ENCODE peak calls at places on chromosomes 1 and 21, in four cellular contexts. V is kidney, B is fibroblast of villous mesenchyme, L is AG10803. G is an unnamed sample.

GRCh38 chr1:9078949-9079500 is 9.6 kb upstream of the SLC2A5 start:
- DNase-seq in V (no peak), B (no peak), L (no peak), G (no peak)

GRCh38 chr1:92085727-92086126 is 5.6 kb downstream of the BTBD8 start:
- DNase-seq in B (no peak), L (no peak), V (no peak), G (no peak)

GRCh38 chr1:36988311-36988710 is 46.0 kb downstream of the GRIK3 start:
- DNase-seq in B (no peak), L (no peak), V (no peak), G (no peak)

GRCh38 chr21:21439761-21440160 is 441.6 kb downstream of the NCAM2 start:
- DNase-seq in L (no peak), V (no peak), B (peak), G (peak)

GRCh38 chr1:226995064-226995965 is 55.2 kb downstream of the COQ8A start:
- DNase-seq in L (no peak), V (no peak), B (no peak), G (no peak)

GRCh38 chr1:111565079-111565478 is 54.5 kb upstream of the RAP1A start:
- DNase-seq in B (peak), V (no peak), L (peak), G (peak)

GRCh38 chr1:229370601-229371021 is 27.8 kb upstream of the CCSAP start:
- DNase-seq in B (no peak), V (no peak), L (no peak), G (no peak)

GRCh38 chr1:44611866-44612265 is 62.4 kb downstream of the TMEM53 start:
- DNase-seq in V (no peak), L (no peak), B (no peak), G (no peak)

GRCh38 chr21:36630485-36631206 is 68.3 kb upstream of the SIM2 start:
- DNase-seq in L (peak), V (no peak), B (peak), G (peak)

GRCh38 chr1:161238039-161238473 is at the start of gene NR1I3:
- DNase-seq in B (no peak), V (no peak), L (no peak), G (no peak)

GRCh38 chr1:88890790-88891317 is 513 bp downstream of the GTF2B start:
- DNase-seq in B (peak), L (peak), V (no peak), G (peak)

GRCh38 chr1:152924191-152924590 is 15.8 kb downstream of the IVL start:
- DNase-seq in V (no peak), L (no peak), B (no peak), G (no peak)

GRCh38 chr1:48889088-48889487 is 112.4 kb upstream of the BEND5 start:
- DNase-seq in L (no peak), V (no peak), B (no peak), G (no peak)

GRCh38 chr21:36097427-36098230 is 27.8 kb downstream of the CBR1 start:
- DNase-seq in L (no peak), B (peak), V (no peak), G (no peak)

GRCh38 chr21:31656199-31657095 is 3.0 kb upstream of the SOD1 start:
- DNase-seq in B (no peak), L (peak), V (no peak), G (peak)

GRCh38 chr1:7721940-7722669 is 49.0 kb upstream of the VAMP3 start:
- DNase-seq in V (no peak), L (no peak), B (no peak), G (no peak)

GRCh38 chr1:178947688-178948003 is 76.8 kb upstream of the ANGPTL1 start:
- DNase-seq in V (no peak), B (no peak), L (no peak), G (no peak)

GRCh38 chr1:45687014-45687752 is 798 bp upstream of the TMEM69 start:
- DNase-seq in L (peak), B (peak), V (peak), G (peak)

GRCh38 chr21:38525454-38525853 is 27.2 kb upstream of the ERG start:
- DNase-seq in V (no peak), B (no peak), L (no peak), G (no peak)

DNA sequence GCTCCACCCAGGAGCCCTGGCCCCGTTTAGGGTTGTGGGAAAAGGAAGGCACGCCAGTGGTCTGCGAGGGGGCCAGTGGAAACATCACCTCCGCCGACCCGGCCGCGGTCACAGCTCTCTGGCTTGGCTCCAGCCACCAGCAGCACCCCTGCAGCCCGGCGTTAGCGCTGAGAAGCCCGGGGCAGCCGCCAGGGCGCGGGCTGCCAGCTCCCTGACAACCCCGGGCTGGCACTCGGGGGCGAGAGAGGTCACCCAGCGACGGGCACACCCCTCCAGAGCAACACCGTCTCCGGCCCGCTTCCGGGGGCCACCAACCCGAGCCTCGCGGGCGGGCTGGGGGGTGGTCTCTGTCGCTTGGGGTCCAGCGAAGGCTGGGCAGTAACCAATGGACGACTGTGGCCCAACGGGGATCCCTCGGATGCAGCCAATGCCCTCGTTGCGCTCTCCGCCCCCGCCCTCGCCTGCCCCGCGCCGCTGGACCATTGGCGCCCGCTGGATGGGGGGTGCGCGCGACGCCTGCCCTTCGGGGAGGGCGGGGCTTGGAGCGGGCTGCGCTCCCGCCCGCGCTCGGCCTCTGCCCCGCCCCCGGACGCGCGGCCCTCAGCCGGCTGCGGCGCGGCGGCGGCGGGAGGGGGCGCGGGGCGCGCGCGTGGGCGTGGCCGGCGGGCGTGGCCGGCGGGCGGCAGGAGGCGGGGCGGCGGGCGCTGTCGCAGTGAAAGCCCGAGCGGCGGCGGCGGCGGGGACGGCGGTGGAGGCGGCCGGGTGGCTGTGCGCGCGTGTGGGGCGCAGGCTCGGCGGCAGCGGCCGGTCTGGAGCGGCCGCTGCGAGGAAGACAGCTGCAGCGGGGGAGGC is at the start of gene MAN1C1:
- DNase-seq in L (peak), B (peak), V (peak), G (peak)
- TF ChIP-seq CTCF in L (peak), B (peak), V (peak), G (peak)

DNA sequence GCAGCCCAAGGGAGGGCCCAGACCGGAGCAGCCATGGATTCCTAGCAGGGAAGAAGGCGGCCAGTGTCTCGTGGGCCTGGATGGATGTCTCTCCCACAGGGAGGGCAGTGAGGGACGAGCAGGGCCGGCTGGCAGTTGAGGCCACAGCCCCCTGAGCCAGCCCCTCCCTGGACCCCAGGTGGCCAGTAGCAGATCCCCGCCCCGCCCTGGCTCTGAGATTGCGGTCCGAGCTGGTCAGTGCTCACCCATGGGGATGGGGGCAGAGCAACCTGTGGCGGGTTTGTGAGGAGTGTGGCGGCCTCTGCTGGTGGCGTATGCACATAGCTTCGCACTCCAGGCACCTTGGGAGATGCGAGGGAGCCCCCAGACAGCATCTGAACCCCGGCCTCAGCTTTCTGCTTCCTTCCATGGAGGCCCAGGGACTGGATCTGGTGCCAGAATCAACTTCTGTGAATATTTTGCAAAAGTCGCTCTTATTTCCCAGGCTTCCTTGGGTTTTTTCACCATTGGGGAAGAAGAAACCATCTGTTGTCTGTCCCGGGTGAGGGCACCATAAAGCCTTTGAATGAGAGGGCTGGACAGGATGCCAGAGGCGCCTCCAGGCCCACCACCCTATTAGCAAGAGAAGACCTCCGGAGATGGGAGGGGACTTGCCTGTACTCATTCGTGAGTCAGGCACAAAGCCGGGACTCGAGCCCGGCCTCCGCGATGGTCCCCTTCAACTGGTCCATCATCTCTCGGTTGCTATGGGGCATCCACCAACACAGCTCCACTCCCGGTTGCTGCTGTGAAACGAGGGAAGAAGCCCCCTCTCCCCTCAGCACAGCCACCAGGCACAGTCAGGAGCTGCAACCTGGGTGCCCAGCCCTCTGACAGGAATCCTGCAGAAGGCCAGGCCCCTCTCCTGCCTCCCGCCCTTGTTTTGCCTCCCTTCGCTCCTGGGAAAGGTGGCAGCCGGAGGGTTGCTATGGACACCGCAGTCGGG is 8.6 kb upstream of the KCNN3 start:
- DNase-seq in B (peak), V (peak), L (peak), G (peak)
- H3K4me3 ChIP-seq in B (no peak), V (no peak), L (no peak), G (no peak)

GRCh38 chr1:215606564-215607168 is 39.6 kb downstream of the KCTD3 start:
- DNase-seq in L (peak), B (peak), V (no peak), G (peak)
- TF ChIP-seq CTCF in L (peak), B (peak), V (peak), G (peak)

GRCh38 chr1:79010589-79010988 is 4.1 kb upstream of the ADGRL4 start:
- DNase-seq in L (no peak), V (no peak), B (no peak), G (no peak)

GRCh38 chr1:79006564-79006963 is at the start of gene ADGRL4:
- DNase-seq in V (peak), B (peak), L (peak), G (peak)

GRCh38 chr1:79004916-79005315 is 1.6 kb downstream of the ADGRL4 start:
- DNase-seq in B (peak), L (no peak), V (no peak), G (peak)

GRCh38 chr1:79005945-79006344 is 585 bp downstream of the ADGRL4 start:
- DNase-seq in L (peak), B (no peak), V (no peak), G (peak)
- H3K4me3 ChIP-seq in L (peak), B (no peak), V (peak), G (peak)

GRCh38 chr1:30724175-30724574 is 790 bp upstream of the MATN1 start:
- DNase-seq in V (no peak), B (no peak), L (no peak), G (no peak)
- TF ChIP-seq CTCF in V (no peak), B (peak), L (peak), G (peak)

GRCh38 chr1:154999651-155000474 is 2.7 kb upstream of the ZBTB7B start:
- DNase-seq in B (peak), V (peak), L (no peak), G (no peak)

GRCh38 chr1:155000725-155001437 is 1.7 kb upstream of the ZBTB7B start:
- DNase-seq in L (peak), B (peak), V (peak), G (peak)

GRCh38 chr1:155000475-155000724 is 2.2 kb upstream of the ZBTB7B start:
- DNase-seq in V (peak), B (no peak), L (no peak), G (no peak)

GRCh38 chr1:154998201-154998780 is 4.3 kb upstream of the ZBTB7B start:
- DNase-seq in V (peak), B (no peak), L (no peak), G (no peak)

DNA sequence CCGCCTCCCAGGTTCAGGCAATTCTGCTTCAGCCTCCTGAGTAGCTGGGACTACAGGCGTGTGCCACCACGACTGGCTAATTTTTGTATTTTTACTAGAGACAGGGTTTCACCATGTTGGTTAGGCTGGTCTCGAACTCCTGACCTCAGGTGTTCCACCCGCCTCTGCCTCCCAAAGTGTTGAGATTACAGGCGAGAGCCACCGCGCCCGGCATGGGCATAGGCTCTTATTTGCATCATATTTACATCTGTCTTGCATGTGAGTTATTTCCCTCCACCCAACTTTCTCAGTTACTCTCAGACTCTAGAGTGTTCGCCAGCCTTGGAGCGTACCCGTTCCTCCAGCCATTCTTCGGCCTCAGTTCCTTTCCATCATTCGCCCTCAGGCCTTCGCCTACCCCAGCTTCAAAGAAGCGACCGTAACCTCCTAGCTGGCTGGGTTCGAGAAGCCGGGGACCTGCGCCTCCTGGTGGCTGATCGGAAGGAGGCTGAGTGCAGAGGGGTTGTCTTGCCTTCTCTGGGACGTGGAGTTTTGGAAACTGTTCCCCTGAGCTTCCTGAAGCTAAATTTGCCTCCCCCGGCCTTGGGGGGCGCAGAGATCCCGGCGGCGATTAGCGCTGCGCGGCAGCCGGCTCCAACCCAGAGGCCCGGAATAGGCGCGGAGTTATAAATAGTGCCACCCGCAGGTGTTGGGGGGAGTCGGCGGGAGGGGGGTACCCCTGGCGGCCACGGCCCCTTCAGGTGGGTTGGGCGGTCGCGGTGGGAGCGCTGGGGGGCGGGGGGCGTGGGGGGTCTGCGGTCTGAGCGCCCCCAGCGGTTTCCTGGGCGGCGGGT is 3.6 kb upstream of the ZBTB7B start:
- DNase-seq in L (peak), B (peak), V (peak), G (peak)
- H3K4me3 ChIP-seq in L (peak), B (peak), V (peak), G (peak)

GRCh38 chr1:235931181-235931738 is 64.6 kb upstream of the LYST start:
- DNase-seq in L (no peak), V (no peak), B (no peak), G (no peak)

GRCh38 chr1:235935506-235936224 is 69.0 kb upstream of the LYST start:
- DNase-seq in V (no peak), L (no peak), B (no peak), G (no peak)

GRCh38 chr1:235932090-235932510 is 65.4 kb upstream of the LYST start:
- DNase-seq in B (no peak), V (no peak), L (no peak), G (no peak)

GRCh38 chr1:235933017-235933416 is 66.3 kb upstream of the LYST start:
- DNase-seq in L (no peak), B (no peak), V (no peak), G (no peak)

GRCh38 chr1:235933483-235934116 is 66.9 kb upstream of the LYST start:
- DNase-seq in V (no peak), L (no peak), B (no peak), G (no peak)
- TF ChIP-seq CTCF in V (no peak), L (no peak), B (no peak), G (no peak)

GRCh38 chr1:147502760-147503159 is 38.5 kb upstream of the BCL9 start:
- DNase-seq in B (no peak), V (no peak), L (no peak), G (no peak)

GRCh38 chr1:147500309-147500839 is 40.9 kb upstream of the BCL9 start:
- DNase-seq in V (no peak), B (no peak), L (no peak), G (no peak)

GRCh38 chr1:147509786-147510360 is 31.4 kb upstream of the BCL9 start:
- DNase-seq in L (no peak), V (no peak), B (no peak), G (no peak)

DNA sequence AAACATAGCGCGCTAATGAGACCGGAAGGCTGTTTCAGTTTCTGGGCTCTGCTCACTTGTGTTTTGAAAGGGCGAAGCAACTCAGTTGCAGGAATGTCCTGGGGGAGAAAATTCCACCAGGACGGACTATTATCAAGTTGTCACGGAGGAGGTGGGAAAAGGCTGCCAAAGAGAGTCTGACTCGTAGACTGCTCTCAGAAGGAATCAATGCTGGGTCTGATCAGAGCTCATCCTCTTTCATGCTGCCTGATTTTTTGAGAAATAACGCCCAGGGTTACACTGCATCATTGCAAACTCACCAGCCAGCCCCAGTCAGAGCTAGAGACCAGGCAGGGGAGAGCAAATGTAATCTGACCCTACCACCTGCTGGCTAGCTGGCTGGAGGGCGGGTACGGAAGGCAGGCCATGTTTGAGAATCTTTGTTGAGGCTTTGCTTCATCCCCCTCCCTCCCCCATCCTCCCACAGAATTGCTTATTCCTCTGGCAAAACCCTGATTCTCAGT is 36.4 kb upstream of the BCL9 start:
- DNase-seq in L (peak), V (no peak), B (peak), G (peak)
- H3K4me3 ChIP-seq in L (no peak), V (peak), B (peak), G (no peak)